ENCODE peak calls at places on chromosomes 16 and 17, in ten cellular contexts. B, F, H, J, N, Z, A, X, U and M are unnamed samples.

GRCh38 chr16:63650550-63650949 is 1471.3 kb downstream of the CDH11 start:
- DNase-seq in B (no peak), F (no peak), H (no peak), J (no peak), N (no peak), Z (no peak), A (no peak), X (no peak), U (no peak), M (no peak)

GRCh38 chr17:78394209-78394608 is 15.8 kb downstream of the PGS1 start:
- DNase-seq in B (no peak), F (no peak), H (no peak), J (no peak), N (no peak), Z (no peak), A (no peak), X (no peak), U (no peak), M (no peak)

GRCh38 chr17:64786337-64786736 is 124.2 kb upstream of the SMURF2 start:
- DNase-seq in B (no peak), F (no peak), H (no peak), J (no peak), N (no peak), Z (no peak), A (no peak), X (no peak), U (no peak), M (no peak)

GRCh38 chr17:65785109-65785508 is 223.7 kb upstream of the AXIN2 start:
- DNase-seq in B (peak; percentile 18), F (no peak), H (no peak), J (no peak), N (no peak), Z (peak; percentile 33), A (no peak), X (no peak), U (peak; percentile 90), M (no peak)

GRCh38 chr17:81566461-81567126 is 14.4 kb upstream of the FAAP100 start:
- DNase-seq in B (peak; percentile 85), F (no peak), H (no peak), J (peak; percentile 52), N (no peak), Z (peak; percentile 81), A (no peak), X (peak; percentile 72), U (peak; percentile 79), M (no peak)

GRCh38 chr16:49701867-49702494 is 153.9 kb downstream of the ZNF423 start:
- DNase-seq in B (no peak), F (no peak), H (no peak), J (peak; percentile 63), N (peak; percentile 52), Z (peak; percentile 26), A (no peak), X (peak; percentile 64), U (no peak), M (no peak)

GRCh38 chr16:84897911-84898377 is 78.2 kb downstream of the CRISPLD2 start:
- DNase-seq in B (no peak), F (no peak), H (no peak), J (no peak), N (no peak), Z (no peak), A (no peak), X (peak; percentile 44), U (no peak), M (no peak)

GRCh38 chr17:38454528-38454927 is 26.3 kb downstream of the ARHGAP23 start:
- DNase-seq in B (peak; percentile 97), F (no peak), H (no peak), J (peak; percentile 64), N (no peak), Z (peak; percentile 84), A (no peak), X (peak; percentile 77), U (no peak), M (no peak)

GRCh38 chr17:63760771-63761539 is 12.4 kb downstream of the CCDC47 start:
- DNase-seq in B (no peak), F (no peak), H (no peak), J (no peak), N (no peak), Z (no peak), A (no peak), X (no peak), U (no peak), M (no peak)

GRCh38 chr16:87322360-87322759 is 5.2 kb upstream of the C16orf95 start:
- DNase-seq in B (no peak), F (no peak), H (no peak), J (no peak), N (no peak), Z (no peak), A (no peak), X (no peak), U (no peak), M (no peak)

GRCh38 chr17:35660902-35661301 is 70.5 kb upstream of the RASL10B start:
- DNase-seq in B (no peak), F (no peak), H (no peak), J (no peak), N (no peak), Z (no peak), A (no peak), X (no peak), U (no peak), M (no peak)
- TF ChIP-seq CTCF in B (no peak), F (no peak), H (no peak), J (no peak), N (no peak), Z (no peak), A (no peak), X (no peak), U (no peak), M (peak; percentile 54)

GRCh38 chr17:57370051-57370581 is 113.8 kb downstream of the MSI2 start:
- DNase-seq in B (peak; percentile 81), F (no peak), H (no peak), J (no peak), N (no peak), Z (no peak), A (no peak), X (no peak), U (peak; percentile 70), M (no peak)

GRCh38 chr17:57366558-57367351 is 110.4 kb downstream of the MSI2 start:
- DNase-seq in B (no peak), F (no peak), H (no peak), J (no peak), N (no peak), Z (no peak), A (no peak), X (peak; percentile 32), U (no peak), M (no peak)

GRCh38 chr17:57369509-57369945 is 113.2 kb downstream of the MSI2 start:
- DNase-seq in B (no peak), F (no peak), H (no peak), J (no peak), N (no peak), Z (no peak), A (no peak), X (no peak), U (no peak), M (no peak)

GRCh38 chr17:57370583-57370982 is 114.3 kb downstream of the MSI2 start:
- DNase-seq in B (peak; percentile 39), F (no peak), H (no peak), J (no peak), N (no peak), Z (no peak), A (no peak), X (no peak), U (no peak), M (no peak)

DNA sequence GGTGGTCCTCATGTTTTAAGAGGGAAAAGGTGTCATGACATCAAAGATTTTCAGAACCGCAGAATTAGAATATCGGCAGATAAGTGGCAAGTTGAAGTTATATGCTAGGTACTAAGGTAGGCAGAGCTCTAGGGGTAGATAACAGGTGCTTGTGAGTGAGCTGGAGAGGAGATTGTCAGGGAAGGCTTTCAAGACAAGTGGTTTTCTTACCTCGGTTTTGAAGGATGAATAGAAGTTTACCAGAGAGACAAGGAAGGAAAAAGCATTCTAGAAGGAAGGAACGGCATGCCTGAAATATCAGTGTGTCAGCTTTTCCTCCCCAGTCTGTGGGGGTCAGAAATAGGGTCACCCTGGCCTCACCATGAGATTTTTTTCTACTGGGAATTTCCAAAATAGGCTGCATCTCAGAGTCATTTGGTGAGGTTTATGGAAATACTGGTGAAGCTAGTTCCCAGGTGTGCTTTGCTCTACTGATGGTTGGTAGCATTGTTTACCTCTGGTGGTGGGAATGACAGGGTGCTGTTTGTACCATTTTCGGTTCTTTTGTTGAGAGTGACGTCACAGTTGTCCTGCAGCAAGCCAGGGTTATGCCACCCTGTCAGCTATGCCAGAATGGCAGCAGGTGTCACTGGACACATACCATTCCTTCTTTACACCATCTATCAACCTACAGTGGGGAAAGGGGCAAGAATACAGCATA is 112.5 kb downstream of the MSI2 start:
- DNase-seq in B (no peak), F (no peak), H (no peak), J (no peak), N (no peak), Z (no peak), A (no peak), X (no peak), U (no peak), M (no peak)
- TF ChIP-seq CTCF in B (no peak), F (no peak), H (no peak), J (no peak), N (no peak), Z (no peak), A (no peak), X (no peak), U (no peak), M (no peak)

GRCh38 chr16:2914233-2914632 is 2.5 kb downstream of the FLYWCH1 start:
- DNase-seq in B (no peak), F (no peak), H (no peak), J (no peak), N (no peak), Z (no peak), A (no peak), X (no peak), U (no peak), M (no peak)

GRCh38 chr16:2924901-2925820 is 13.4 kb downstream of the FLYWCH1 start:
- DNase-seq in B (no peak), F (no peak), H (no peak), J (no peak), N (no peak), Z (no peak), A (no peak), X (no peak), U (no peak), M (no peak)

GRCh38 chr16:2915196-2915929 is 3.6 kb downstream of the FLYWCH1 start:
- DNase-seq in B (no peak), F (no peak), H (no peak), J (no peak), N (no peak), Z (no peak), A (no peak), X (no peak), U (no peak), M (no peak)

GRCh38 chr16:2919511-2920255 is 8.0 kb downstream of the FLYWCH1 start:
- DNase-seq in B (peak; percentile 61), F (peak; percentile 48), H (no peak), J (no peak), N (peak; percentile 72), Z (peak; percentile 44), A (peak; percentile 54), X (peak; percentile 78), U (peak; percentile 34), M (no peak)
- TF ChIP-seq CTCF in B (peak; percentile 88), F (peak; percentile 95), H (peak; percentile 89), J (peak; percentile 93), N (peak; percentile 96), Z (peak; percentile 96), A (peak; percentile 97), X (peak; percentile 98), U (peak; percentile 87), M (peak; percentile 96)

DNA sequence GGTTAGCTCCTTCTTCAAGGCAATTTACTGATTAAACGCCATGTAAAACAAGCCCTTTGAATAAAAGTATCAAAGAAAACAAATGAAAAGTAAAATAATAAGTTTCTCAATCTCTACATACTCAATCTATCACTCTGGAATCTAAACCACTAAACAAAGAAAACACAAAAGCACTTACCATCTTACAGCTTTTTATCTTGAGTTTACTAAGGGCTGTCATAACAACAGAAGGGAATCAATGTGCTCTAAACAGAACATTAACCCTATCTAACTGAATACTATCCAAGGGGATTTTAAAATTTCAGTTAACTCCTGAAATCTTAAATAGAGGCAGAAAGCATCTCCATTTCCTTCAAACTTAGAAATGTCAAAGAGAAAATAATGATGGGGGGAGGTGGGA is 3.4 kb downstream of the SKA2 start:
- DNase-seq in B (no peak), F (no peak), H (no peak), J (no peak), N (no peak), Z (no peak), A (no peak), X (no peak), U (no peak), M (no peak)
- TF ChIP-seq CTCF in B (no peak), F (no peak), H (no peak), J (no peak), N (no peak), Z (no peak), A (no peak), X (no peak), U (no peak), M (no peak)